ENCODE peak calls at places on chromosomes 13 and 19, in eight cellular contexts. I is mucosa of descending colon, W is choroid plexus epithelial cell, T is fibroblast of lung, E is omental fat pad, H is thoracic aorta, D is brain microvascular endothelial cell, J is bronchial epithelial cell. B is an unnamed sample.

GRCh38 chr13:35785563-35786327 is 309.3 kb upstream of the MAB21L1 start:
- DNase-seq in W (no peak), T (no peak), D (no peak), H (no peak), I (no peak), J (no peak), E (no peak), B (no peak)

GRCh38 chr13:45447050-45447661 is 17.6 kb upstream of the COG3 start:
- DNase-seq in H (no peak), W (no peak), J (no peak), T (no peak), E (no peak), D (no peak), I (no peak), B (no peak)

GRCh38 chr19:2063824-2064223 is 12.8 kb upstream of the MKNK2 start:
- DNase-seq in T (no peak), H (no peak), W (no peak), E (no peak), D (no peak), J (no peak), I (no peak), B (no peak)

GRCh38 chr13:76522083-76522755 is 364.0 kb downstream of the KCTD12 start:
- DNase-seq in H (no peak), J (peak), T (peak), E (no peak), W (peak), I (no peak), D (peak), B (no peak)

GRCh38 chr13:110331362-110331761 is 24.3 kb downstream of the COL4A2 start:
- DNase-seq in I (no peak), H (no peak), J (no peak), E (no peak), T (peak), D (peak), W (peak), B (no peak)

GRCh38 chr19:42333018-42333417 is 7.6 kb downstream of the MEGF8 start:
- DNase-seq in J (no peak), W (no peak), H (no peak), I (no peak), E (no peak), T (no peak), D (no peak), B (no peak)

GRCh38 chr19:53884256-53884655 is 2.3 kb downstream of the PRKCG start:
- DNase-seq in D (no peak), E (no peak), I (peak), T (no peak), J (no peak), W (no peak), H (no peak), B (no peak)

GRCh38 chr13:43232866-43233265 is 209.5 kb downstream of the DNAJC15 start:
- DNase-seq in E (no peak), I (no peak), D (peak), J (peak), H (no peak), W (peak), T (peak), B (no peak)

GRCh38 chr19:343941-344624 is 513 bp downstream of the MIER2 start:
- DNase-seq in I (peak), T (peak), J (no peak), E (no peak), H (no peak), W (peak), D (no peak), B (peak)

GRCh38 chr13:109517516-109517915 is 268.9 kb downstream of the IRS2 start:
- DNase-seq in I (no peak), H (no peak), T (peak), D (no peak), J (peak), W (peak), E (no peak), B (no peak)

GRCh38 chr13:86907116-86907515 is 764.1 kb upstream of the SLITRK5 start:
- DNase-seq in J (no peak), E (no peak), T (peak), D (no peak), W (peak), I (no peak), H (no peak), B (no peak)

GRCh38 chr19:17997969-17998826 is 9.8 kb upstream of the ARRDC2 start:
- DNase-seq in W (no peak), J (no peak), T (no peak), H (no peak), I (peak), D (no peak), E (no peak), B (peak)
- TF ChIP-seq CTCF in W (peak), J (peak), T (no peak), H (no peak), I (no peak), D (peak), E (no peak), B (no peak)

DNA sequence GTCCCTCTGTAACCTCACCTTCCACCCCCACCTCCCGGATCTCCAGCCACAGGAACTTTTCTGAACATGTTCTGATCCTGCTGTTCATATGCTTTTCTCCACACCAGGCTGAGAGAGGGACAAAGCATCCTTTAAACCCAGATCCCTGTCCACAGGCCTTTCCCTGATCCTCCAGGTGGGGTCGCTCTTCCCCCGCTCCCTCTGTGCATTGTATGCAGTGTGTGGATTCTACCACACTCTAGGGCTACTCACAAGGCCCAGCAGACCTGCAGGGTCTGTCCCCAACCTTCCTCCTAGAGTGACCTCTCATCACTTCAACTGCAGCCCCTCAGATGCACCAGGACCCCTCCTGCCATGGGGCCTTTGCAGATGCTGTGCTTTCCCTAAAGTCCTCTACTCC is 1200.6 kb downstream of the UQCRFS1 start:
- DNase-seq in J (no peak), E (no peak), T (no peak), H (no peak), I (no peak), W (no peak), D (no peak), B (no peak)
- TF ChIP-seq CTCF in J (no peak), E (no peak), T (no peak), H (no peak), I (no peak), W (no peak), D (no peak), B (no peak)

GRCh38 chr19:57068326-57068725 is 51.5 kb upstream of the USP29 start:
- DNase-seq in W (no peak), H (no peak), T (no peak), I (no peak), E (no peak), J (no peak), D (no peak), B (no peak)

GRCh38 chr19:57071414-57071813 is 48.4 kb upstream of the USP29 start:
- DNase-seq in D (no peak), I (no peak), E (no peak), J (no peak), W (no peak), H (no peak), T (no peak), B (no peak)

GRCh38 chr19:57067440-57067839 is 52.3 kb upstream of the USP29 start:
- DNase-seq in T (no peak), I (no peak), W (no peak), D (no peak), H (no peak), E (no peak), J (no peak), B (no peak)

DNA sequence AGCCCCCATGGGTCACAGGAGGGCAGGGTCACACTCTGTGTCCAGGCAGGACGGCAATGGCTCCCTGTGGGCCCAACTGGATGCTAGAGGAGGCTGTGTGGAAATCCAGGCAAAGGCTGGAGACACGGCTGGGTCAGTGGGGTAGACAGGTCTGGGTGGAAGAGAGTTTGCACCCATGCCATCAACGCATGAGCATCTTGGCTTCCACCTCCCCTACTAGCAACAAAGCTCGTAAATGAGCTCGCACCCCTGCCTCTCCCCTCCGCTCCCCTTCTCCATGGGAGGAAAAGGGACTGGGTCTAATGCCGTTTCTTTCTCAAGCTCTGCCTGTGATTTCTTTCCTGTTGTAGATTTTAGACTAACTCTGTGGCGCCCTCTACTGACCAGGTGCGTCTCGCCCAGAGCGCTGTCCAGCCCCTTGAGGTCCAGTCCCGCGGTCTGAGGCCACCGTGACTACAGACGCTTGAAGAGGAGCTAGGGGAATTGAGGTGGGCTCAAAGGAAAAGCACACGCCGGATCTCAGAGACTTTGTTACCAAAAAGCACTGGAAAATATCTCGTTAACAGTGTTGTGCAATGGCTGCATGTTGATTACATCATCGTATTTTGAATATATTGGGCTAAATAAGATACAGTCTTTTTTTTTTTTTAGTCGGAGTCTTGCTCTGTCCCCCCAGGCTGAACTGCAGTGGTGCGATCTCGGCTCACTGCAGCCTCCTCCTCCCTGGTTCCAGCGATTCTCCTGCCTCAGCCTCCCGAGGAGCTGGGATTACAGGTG is 50.7 kb upstream of the USP29 start:
- DNase-seq in I (no peak), D (no peak), W (no peak), T (no peak), H (no peak), J (no peak), E (peak), B (no peak)
- TF ChIP-seq CTCF in I (no peak), D (no peak), W (no peak), T (no peak), H (no peak), J (no peak), E (no peak), B (peak)

GRCh38 chr13:24153979-24154378 is 6.5 kb upstream of the SPATA13 start:
- DNase-seq in H (no peak), D (no peak), I (no peak), W (no peak), E (no peak), T (no peak), J (no peak), B (no peak)
- TF ChIP-seq CTCF in H (no peak), D (no peak), I (no peak), W (no peak), E (no peak), T (no peak), J (no peak), B (no peak)

DNA sequence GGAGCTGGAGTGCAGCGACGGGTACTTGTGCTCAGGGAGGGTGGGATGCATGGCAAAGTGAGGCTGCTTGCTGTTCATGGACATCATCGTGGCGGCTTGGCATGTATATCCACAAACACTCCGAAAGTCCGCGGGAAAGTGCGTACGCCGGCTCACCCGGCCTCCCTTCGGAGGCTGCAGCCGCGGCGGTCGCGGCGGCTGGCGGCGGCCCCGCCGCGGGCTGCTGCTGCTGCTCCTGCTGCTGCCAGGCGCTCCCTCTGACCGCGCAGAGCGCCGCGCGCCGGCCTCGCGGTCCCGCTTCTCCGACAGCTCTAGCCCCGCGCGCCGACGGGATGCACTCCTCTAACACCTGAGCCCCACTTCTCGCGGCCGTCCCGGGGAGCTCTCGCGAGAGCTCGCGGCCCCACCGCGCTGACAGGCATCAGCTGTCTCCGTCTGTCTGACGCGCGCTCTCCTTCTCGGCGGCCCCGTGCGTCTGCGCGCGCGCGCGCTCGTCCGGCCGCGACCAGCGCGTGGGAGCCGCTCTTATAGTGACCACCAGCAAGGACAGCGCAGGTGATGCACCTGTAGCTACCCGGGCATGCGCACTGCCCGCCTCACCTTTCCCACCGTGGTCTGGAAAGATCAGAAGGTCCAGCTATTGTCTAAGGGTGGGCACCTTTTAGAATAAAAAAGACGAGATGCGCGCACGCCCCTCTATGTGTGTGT is at the start of gene POU4F1:
- DNase-seq in J (peak), I (peak), T (peak), W (no peak), D (no peak), E (no peak), H (no peak), B (peak)
- TF ChIP-seq CTCF in J (no peak), I (no peak), T (no peak), W (no peak), D (no peak), E (no peak), H (no peak), B (no peak)

DNA sequence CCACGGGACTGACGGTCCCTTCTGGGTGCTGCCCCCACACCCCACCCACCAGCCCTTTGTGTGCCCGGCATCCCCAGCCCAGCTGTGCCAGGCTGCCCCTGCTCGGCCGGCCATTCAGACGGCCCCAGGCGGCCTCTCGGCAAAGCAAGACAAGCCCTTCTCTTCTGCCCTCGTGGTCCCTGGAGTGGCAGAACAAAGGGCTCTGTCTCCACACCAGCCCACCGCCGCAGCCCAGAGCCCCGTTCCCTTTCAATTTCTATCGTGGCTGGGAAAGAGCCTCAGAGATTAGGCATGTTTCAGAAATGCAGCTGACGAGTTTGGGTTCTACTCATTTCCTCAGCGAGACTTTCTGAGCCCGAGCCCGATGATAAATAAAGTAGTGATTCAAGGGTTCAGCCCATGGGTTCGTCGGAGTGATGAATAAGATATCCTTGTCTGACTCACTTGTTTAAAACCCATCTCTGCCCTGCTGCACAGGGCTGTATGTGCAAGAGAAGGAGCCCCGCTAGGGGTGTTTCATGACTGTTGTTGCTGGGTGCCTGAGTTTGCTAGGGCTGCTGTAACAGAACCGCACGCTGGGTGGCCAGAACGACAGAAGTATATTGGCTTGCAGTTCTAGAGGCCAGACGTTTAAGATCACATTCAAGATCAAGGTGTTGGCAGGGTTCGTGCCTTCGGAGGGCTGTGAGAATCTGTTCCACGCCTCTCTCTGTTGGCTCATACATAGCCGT is 4.3 kb downstream of the MYO9B start:
- DNase-seq in T (peak), H (peak), D (peak), J (peak), E (peak), I (peak), W (peak), B (peak)
- TF ChIP-seq CTCF in T (peak), H (peak), D (peak), J (peak), E (no peak), I (no peak), W (peak), B (no peak)

DNA sequence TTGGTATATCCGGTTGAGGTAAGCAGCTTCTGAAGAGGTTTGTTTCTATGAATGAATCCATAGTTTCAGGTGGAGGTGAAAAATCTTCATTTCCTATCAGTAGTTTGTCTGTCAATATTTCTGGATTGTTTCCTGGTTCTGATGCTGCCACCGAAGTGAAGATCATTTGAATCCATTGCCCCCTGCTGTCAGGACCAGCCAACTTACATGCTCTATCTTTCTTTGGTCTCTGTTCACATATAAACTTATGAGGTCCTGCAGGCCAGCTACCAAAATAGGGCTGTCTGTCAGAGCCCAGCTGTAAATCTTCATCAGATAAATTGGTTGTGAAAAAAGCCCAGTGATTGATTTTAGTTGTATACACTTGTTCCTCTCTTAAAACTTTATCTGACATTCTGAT is 15.2 kb upstream of the N4BP2L1 start:
- DNase-seq in E (no peak), I (peak), T (no peak), J (peak), H (no peak), D (no peak), W (peak), B (peak)
- TF ChIP-seq CTCF in E (no peak), I (no peak), T (peak), J (peak), H (no peak), D (peak), W (peak), B (no peak)

B was measured in Calu3.